ENCODE peak calls at places on chromosomes 11 and 22, in eight cellular contexts. One of them, this sample, is unnamed.

GRCh38 chr11:131883332-131883731 is 512.9 kb downstream of the NTM start:
- DNase-seq in heart right ventricle: no peak
- DNase-seq in natural killer cell: no peak
- DNase-seq in cardiac fibroblast: no peak
- DNase-seq in mesothelial cell of epicardium: no peak
- DNase-seq in colonic mucosa: no peak
- DNase-seq in fibroblast of pulmonary artery: no peak
- DNase-seq in AG09319: no peak
- DNase-seq in this sample: no peak

GRCh38 chr11:14386895-14387480 is 28.0 kb upstream of the RRAS2 start:
- DNase-seq in heart right ventricle: no peak
- DNase-seq in natural killer cell: no peak
- DNase-seq in cardiac fibroblast: peak; percentile 91
- DNase-seq in mesothelial cell of epicardium: no peak
- DNase-seq in colonic mucosa: no peak
- DNase-seq in fibroblast of pulmonary artery: peak; percentile 89
- DNase-seq in AG09319: peak; percentile 41
- DNase-seq in this sample: no peak

GRCh38 chr22:26259510-26259909 is 90.2 kb downstream of the SEZ6L start:
- DNase-seq in heart right ventricle: no peak
- DNase-seq in natural killer cell: no peak
- DNase-seq in cardiac fibroblast: peak; percentile 5
- DNase-seq in mesothelial cell of epicardium: no peak
- DNase-seq in colonic mucosa: no peak
- DNase-seq in fibroblast of pulmonary artery: peak; percentile 10
- DNase-seq in AG09319: no peak
- DNase-seq in this sample: peak; percentile 55

GRCh38 chr22:17843189-17843588 is 68.9 kb upstream of the BID start:
- DNase-seq in heart right ventricle: no peak
- DNase-seq in natural killer cell: no peak
- DNase-seq in cardiac fibroblast: no peak
- DNase-seq in mesothelial cell of epicardium: no peak
- DNase-seq in colonic mucosa: no peak
- DNase-seq in fibroblast of pulmonary artery: no peak
- DNase-seq in AG09319: no peak
- DNase-seq in this sample: no peak

GRCh38 chr11:9566561-9567063 is 6.9 kb upstream of the WEE1 start:
- DNase-seq in heart right ventricle: no peak
- DNase-seq in natural killer cell: no peak
- DNase-seq in cardiac fibroblast: peak; percentile 98
- DNase-seq in mesothelial cell of epicardium: no peak
- DNase-seq in colonic mucosa: no peak
- DNase-seq in fibroblast of pulmonary artery: peak; percentile 96
- DNase-seq in AG09319: peak; percentile 42
- DNase-seq in this sample: no peak

GRCh38 chr22:38298312-38299000 is 18.8 kb downstream of the CSNK1E start:
- DNase-seq in heart right ventricle: no peak
- DNase-seq in natural killer cell: peak; percentile 47
- DNase-seq in cardiac fibroblast: peak; percentile 94
- DNase-seq in mesothelial cell of epicardium: no peak
- DNase-seq in colonic mucosa: no peak
- DNase-seq in fibroblast of pulmonary artery: peak; percentile 96
- DNase-seq in AG09319: no peak
- DNase-seq in this sample: peak; percentile 28

GRCh38 chr11:223921-224320 is 12.2 kb downstream of the SIRT3 start:
- DNase-seq in heart right ventricle: no peak
- DNase-seq in natural killer cell: no peak
- DNase-seq in cardiac fibroblast: no peak
- DNase-seq in mesothelial cell of epicardium: no peak
- DNase-seq in colonic mucosa: no peak
- DNase-seq in fibroblast of pulmonary artery: no peak
- DNase-seq in AG09319: no peak
- DNase-seq in this sample: no peak

GRCh38 chr11:34313099-34313517 is 44.7 kb downstream of the ABTB2 start:
- DNase-seq in heart right ventricle: peak; percentile 20
- DNase-seq in natural killer cell: no peak
- DNase-seq in cardiac fibroblast: no peak
- DNase-seq in mesothelial cell of epicardium: no peak
- DNase-seq in colonic mucosa: no peak
- DNase-seq in fibroblast of pulmonary artery: no peak
- DNase-seq in AG09319: no peak
- DNase-seq in this sample: no peak

GRCh38 chr22:38315801-38316339 is 1.4 kb downstream of the CSNK1E start:
- DNase-seq in heart right ventricle: no peak
- DNase-seq in natural killer cell: no peak
- DNase-seq in cardiac fibroblast: peak; percentile 34
- DNase-seq in mesothelial cell of epicardium: no peak
- DNase-seq in colonic mucosa: no peak
- DNase-seq in fibroblast of pulmonary artery: no peak
- DNase-seq in AG09319: no peak
- DNase-seq in this sample: no peak

GRCh38 chr11:76801736-76802135 is 18.6 kb downstream of the TSKU start:
- DNase-seq in heart right ventricle: no peak
- DNase-seq in natural killer cell: no peak
- DNase-seq in cardiac fibroblast: no peak
- DNase-seq in mesothelial cell of epicardium: no peak
- DNase-seq in colonic mucosa: peak; percentile 11
- DNase-seq in fibroblast of pulmonary artery: no peak
- DNase-seq in AG09319: no peak
- DNase-seq in this sample: no peak

GRCh38 chr11:123103326-123103980 is 41.5 kb upstream of the HSPA8 start:
- DNase-seq in heart right ventricle: no peak
- DNase-seq in natural killer cell: no peak
- DNase-seq in cardiac fibroblast: peak; percentile 86
- DNase-seq in mesothelial cell of epicardium: no peak
- DNase-seq in colonic mucosa: peak; percentile 49
- DNase-seq in fibroblast of pulmonary artery: peak; percentile 83
- DNase-seq in AG09319: peak; percentile 58
- DNase-seq in this sample: no peak

GRCh38 chr22:47020157-47020556 is 257.7 kb downstream of the TBC1D22A start:
- DNase-seq in heart right ventricle: no peak
- DNase-seq in natural killer cell: no peak
- DNase-seq in cardiac fibroblast: no peak
- DNase-seq in mesothelial cell of epicardium: no peak
- DNase-seq in colonic mucosa: no peak
- DNase-seq in fibroblast of pulmonary artery: no peak
- DNase-seq in AG09319: no peak
- DNase-seq in this sample: no peak

GRCh38 chr11:111479666-111480065 is 32.5 kb downstream of the BTG4 start:
- DNase-seq in heart right ventricle: no peak
- DNase-seq in natural killer cell: no peak
- DNase-seq in cardiac fibroblast: no peak
- DNase-seq in mesothelial cell of epicardium: no peak
- DNase-seq in colonic mucosa: no peak
- DNase-seq in fibroblast of pulmonary artery: no peak
- DNase-seq in AG09319: no peak
- DNase-seq in this sample: no peak
- TF ChIP-seq CTCF in heart right ventricle: no peak
- TF ChIP-seq CTCF in natural killer cell: no peak
- TF ChIP-seq CTCF in cardiac fibroblast: no peak
- TF ChIP-seq CTCF in mesothelial cell of epicardium: peak; percentile 57
- TF ChIP-seq CTCF in colonic mucosa: no peak
- TF ChIP-seq CTCF in fibroblast of pulmonary artery: no peak
- TF ChIP-seq CTCF in AG09319: no peak
- TF ChIP-seq CTCF in this sample: no peak

GRCh38 chr22:36569999-36570398 is 41.0 kb upstream of the EIF3D start:
- DNase-seq in heart right ventricle: no peak
- DNase-seq in natural killer cell: no peak
- DNase-seq in cardiac fibroblast: peak; percentile 31
- DNase-seq in mesothelial cell of epicardium: no peak
- DNase-seq in colonic mucosa: no peak
- DNase-seq in fibroblast of pulmonary artery: no peak
- DNase-seq in AG09319: no peak
- DNase-seq in this sample: no peak
- TF ChIP-seq CTCF in heart right ventricle: no peak
- TF ChIP-seq CTCF in natural killer cell: no peak
- TF ChIP-seq CTCF in cardiac fibroblast: peak; percentile 55
- TF ChIP-seq CTCF in mesothelial cell of epicardium: no peak
- TF ChIP-seq CTCF in colonic mucosa: no peak
- TF ChIP-seq CTCF in fibroblast of pulmonary artery: peak; percentile 21
- TF ChIP-seq CTCF in AG09319: peak; percentile 31
- TF ChIP-seq CTCF in this sample: peak; percentile 44

GRCh38 chr11:30774451-30774850 is 188.3 kb upstream of the MPPED2 start:
- DNase-seq in heart right ventricle: no peak
- DNase-seq in natural killer cell: no peak
- DNase-seq in cardiac fibroblast: no peak
- DNase-seq in mesothelial cell of epicardium: no peak
- DNase-seq in colonic mucosa: no peak
- DNase-seq in fibroblast of pulmonary artery: no peak
- DNase-seq in AG09319: no peak
- DNase-seq in this sample: no peak
- TF ChIP-seq CTCF in heart right ventricle: no peak
- TF ChIP-seq CTCF in natural killer cell: no peak
- TF ChIP-seq CTCF in cardiac fibroblast: no peak
- TF ChIP-seq CTCF in mesothelial cell of epicardium: no peak
- TF ChIP-seq CTCF in colonic mucosa: no peak
- TF ChIP-seq CTCF in fibroblast of pulmonary artery: no peak
- TF ChIP-seq CTCF in AG09319: no peak
- TF ChIP-seq CTCF in this sample: no peak

DNA sequence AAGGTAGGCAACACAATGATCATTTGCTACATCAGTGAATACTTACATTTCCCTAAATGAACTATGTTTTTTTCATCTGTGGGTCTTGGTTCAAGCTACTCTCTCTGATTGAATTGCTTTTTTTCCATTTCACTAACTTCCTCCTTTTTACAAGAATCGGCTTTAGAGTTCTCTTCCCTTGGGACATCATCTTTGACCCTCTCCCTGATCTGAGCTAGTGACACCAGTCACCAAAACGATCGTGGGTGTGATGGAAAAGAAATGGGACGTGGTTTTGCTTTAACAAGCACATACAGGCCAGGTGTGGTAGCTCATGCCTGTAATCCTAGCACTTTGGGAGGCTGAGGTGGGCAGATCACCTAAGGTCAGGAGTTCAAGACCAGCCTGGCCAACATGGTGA is 129.9 kb downstream of the WT1 start:
- DNase-seq in heart right ventricle: no peak
- DNase-seq in natural killer cell: no peak
- DNase-seq in cardiac fibroblast: no peak
- DNase-seq in mesothelial cell of epicardium: no peak
- DNase-seq in colonic mucosa: no peak
- DNase-seq in fibroblast of pulmonary artery: no peak
- DNase-seq in AG09319: no peak
- DNase-seq in this sample: no peak
- TF ChIP-seq CTCF in heart right ventricle: no peak
- TF ChIP-seq CTCF in natural killer cell: no peak
- TF ChIP-seq CTCF in cardiac fibroblast: no peak
- TF ChIP-seq CTCF in mesothelial cell of epicardium: no peak
- TF ChIP-seq CTCF in colonic mucosa: no peak
- TF ChIP-seq CTCF in fibroblast of pulmonary artery: no peak
- TF ChIP-seq CTCF in AG09319: no peak
- TF ChIP-seq CTCF in this sample: no peak